ENCODE peak calls at places on chromosome 17, in five cellular contexts. One of them, this sample, is unnamed.

GRCh38 chr17:48596000-48596734 is 2.6 kb upstream of the HOXB5 start:
- DNase-seq in non-pigmented ciliary epithelial cell: no peak
- DNase-seq in stimulated activated CD8-positive, alpha-beta memory T cell treated with anti-CD3 and anti-CD28 coated beads, Interleukin-15, amount 100 ng/mL, for 4 hours: no peak
- DNase-seq in stimulated activated CD4-positive, alpha-beta T cell treated with anti-CD3 and anti-CD28 coated beads, TNF-alpha, amount 100 ng/mL, for 24 hours: no peak
- DNase-seq in NCI-H510A treated with DMSO at 0.1 percent for 48 hours: no peak
- DNase-seq in this sample: no peak

GRCh38 chr17:72173475-72174116 is 52.8 kb downstream of the SOX9 start:
- DNase-seq in non-pigmented ciliary epithelial cell: no peak
- DNase-seq in stimulated activated CD8-positive, alpha-beta memory T cell treated with anti-CD3 and anti-CD28 coated beads, Interleukin-15, amount 100 ng/mL, for 4 hours: no peak
- DNase-seq in stimulated activated CD4-positive, alpha-beta T cell treated with anti-CD3 and anti-CD28 coated beads, TNF-alpha, amount 100 ng/mL, for 24 hours: no peak
- DNase-seq in NCI-H510A treated with DMSO at 0.1 percent for 48 hours: peak
- DNase-seq in this sample: no peak

GRCh38 chr17:58081641-58082340 is 1.4 kb upstream of the DYNLL2 start:
- DNase-seq in non-pigmented ciliary epithelial cell: no peak
- DNase-seq in stimulated activated CD8-positive, alpha-beta memory T cell treated with anti-CD3 and anti-CD28 coated beads, Interleukin-15, amount 100 ng/mL, for 4 hours: no peak
- DNase-seq in stimulated activated CD4-positive, alpha-beta T cell treated with anti-CD3 and anti-CD28 coated beads, TNF-alpha, amount 100 ng/mL, for 24 hours: no peak
- DNase-seq in NCI-H510A treated with DMSO at 0.1 percent for 48 hours: no peak
- DNase-seq in this sample: no peak

GRCh38 chr17:77795685-77796084 is 162.8 kb upstream of the TNRC6C start:
- DNase-seq in non-pigmented ciliary epithelial cell: no peak
- DNase-seq in stimulated activated CD8-positive, alpha-beta memory T cell treated with anti-CD3 and anti-CD28 coated beads, Interleukin-15, amount 100 ng/mL, for 4 hours: no peak
- DNase-seq in stimulated activated CD4-positive, alpha-beta T cell treated with anti-CD3 and anti-CD28 coated beads, TNF-alpha, amount 100 ng/mL, for 24 hours: no peak
- DNase-seq in NCI-H510A treated with DMSO at 0.1 percent for 48 hours: no peak
- DNase-seq in this sample: no peak

GRCh38 chr17:4852504-4853075 is 19.4 kb downstream of the MINK1 start:
- DNase-seq in non-pigmented ciliary epithelial cell: no peak
- DNase-seq in stimulated activated CD8-positive, alpha-beta memory T cell treated with anti-CD3 and anti-CD28 coated beads, Interleukin-15, amount 100 ng/mL, for 4 hours: no peak
- DNase-seq in stimulated activated CD4-positive, alpha-beta T cell treated with anti-CD3 and anti-CD28 coated beads, TNF-alpha, amount 100 ng/mL, for 24 hours: no peak
- DNase-seq in NCI-H510A treated with DMSO at 0.1 percent for 48 hours: peak
- DNase-seq in this sample: no peak

GRCh38 chr17:17146791-17147406 is 59.2 kb downstream of the PLD6 start:
- DNase-seq in non-pigmented ciliary epithelial cell: no peak
- DNase-seq in stimulated activated CD8-positive, alpha-beta memory T cell treated with anti-CD3 and anti-CD28 coated beads, Interleukin-15, amount 100 ng/mL, for 4 hours: no peak
- DNase-seq in stimulated activated CD4-positive, alpha-beta T cell treated with anti-CD3 and anti-CD28 coated beads, TNF-alpha, amount 100 ng/mL, for 24 hours: no peak
- DNase-seq in NCI-H510A treated with DMSO at 0.1 percent for 48 hours: no peak
- DNase-seq in this sample: no peak

GRCh38 chr17:1055751-1056645 is 59.1 kb downstream of the TIMM22 start:
- DNase-seq in non-pigmented ciliary epithelial cell: no peak
- DNase-seq in stimulated activated CD8-positive, alpha-beta memory T cell treated with anti-CD3 and anti-CD28 coated beads, Interleukin-15, amount 100 ng/mL, for 4 hours: no peak
- DNase-seq in stimulated activated CD4-positive, alpha-beta T cell treated with anti-CD3 and anti-CD28 coated beads, TNF-alpha, amount 100 ng/mL, for 24 hours: peak
- DNase-seq in NCI-H510A treated with DMSO at 0.1 percent for 48 hours: no peak
- DNase-seq in this sample: no peak

GRCh38 chr17:74815671-74816370 is 39.7 kb upstream of the NAT9 start:
- DNase-seq in non-pigmented ciliary epithelial cell: no peak
- DNase-seq in stimulated activated CD8-positive, alpha-beta memory T cell treated with anti-CD3 and anti-CD28 coated beads, Interleukin-15, amount 100 ng/mL, for 4 hours: no peak
- DNase-seq in stimulated activated CD4-positive, alpha-beta T cell treated with anti-CD3 and anti-CD28 coated beads, TNF-alpha, amount 100 ng/mL, for 24 hours: no peak
- DNase-seq in NCI-H510A treated with DMSO at 0.1 percent for 48 hours: peak
- DNase-seq in this sample: no peak

GRCh38 chr17:10772425-10773380 is 31.2 kb downstream of the TMEM238L start:
- DNase-seq in non-pigmented ciliary epithelial cell: no peak
- DNase-seq in stimulated activated CD8-positive, alpha-beta memory T cell treated with anti-CD3 and anti-CD28 coated beads, Interleukin-15, amount 100 ng/mL, for 4 hours: no peak
- DNase-seq in stimulated activated CD4-positive, alpha-beta T cell treated with anti-CD3 and anti-CD28 coated beads, TNF-alpha, amount 100 ng/mL, for 24 hours: peak
- DNase-seq in NCI-H510A treated with DMSO at 0.1 percent for 48 hours: no peak
- DNase-seq in this sample: no peak

GRCh38 chr17:71764507-71764906 is 356.3 kb upstream of the SOX9 start:
- DNase-seq in non-pigmented ciliary epithelial cell: no peak
- DNase-seq in stimulated activated CD8-positive, alpha-beta memory T cell treated with anti-CD3 and anti-CD28 coated beads, Interleukin-15, amount 100 ng/mL, for 4 hours: no peak
- DNase-seq in stimulated activated CD4-positive, alpha-beta T cell treated with anti-CD3 and anti-CD28 coated beads, TNF-alpha, amount 100 ng/mL, for 24 hours: no peak
- DNase-seq in NCI-H510A treated with DMSO at 0.1 percent for 48 hours: peak
- DNase-seq in this sample: no peak

GRCh38 chr17:17587614-17588336 is 3.7 kb downstream of the PEMT start:
- DNase-seq in non-pigmented ciliary epithelial cell: no peak
- DNase-seq in stimulated activated CD8-positive, alpha-beta memory T cell treated with anti-CD3 and anti-CD28 coated beads, Interleukin-15, amount 100 ng/mL, for 4 hours: no peak
- DNase-seq in stimulated activated CD4-positive, alpha-beta T cell treated with anti-CD3 and anti-CD28 coated beads, TNF-alpha, amount 100 ng/mL, for 24 hours: no peak
- DNase-seq in NCI-H510A treated with DMSO at 0.1 percent for 48 hours: no peak
- DNase-seq in this sample: no peak